ENCODE peak calls at places on chromosomes 7 and 10, in nine cellular contexts. R is PC-3, Y is WERI-Rb-1, J is Caco-2, E is tibial nerve, V is BJ, P is breast epithelium, Z is Panc1, D is cardiac fibroblast. W is an unnamed sample.

GRCh38 chr10:43086321-43086942 is 9.6 kb downstream of the RET start:
- DNase-seq in R (no peak), Y (no peak), J (no peak), E (no peak), V (no peak), P (no peak), Z (no peak), D (no peak), W (no peak)

GRCh38 chr7:143900230-143900766 is 1.7 kb downstream of the TCAF1 start:
- DNase-seq in R (peak; percentile 21), Y (no peak), J (peak; percentile 36), E (no peak), V (no peak), P (no peak), Z (peak; percentile 30), D (peak; percentile 46), W (peak; percentile 61)

GRCh38 chr7:129773871-129774270 is 162.4 kb downstream of the NRF1 start:
- DNase-seq in R (peak; percentile 43), Y (no peak), J (no peak), E (no peak), V (no peak), P (no peak), Z (no peak), D (no peak), W (no peak)

GRCh38 chr7:45147858-45148652 is 9.5 kb upstream of the RAMP3 start:
- DNase-seq in R (no peak), Y (no peak), J (no peak), E (no peak), V (no peak), P (no peak), Z (no peak), D (no peak), W (no peak)

GRCh38 chr10:71243756-71244637 is 31.6 kb downstream of the UNC5B start:
- DNase-seq in R (peak; percentile 29), Y (no peak), J (peak; percentile 55), E (peak; percentile 32), V (no peak), P (no peak), Z (no peak), D (peak; percentile 61), W (peak; percentile 90)

GRCh38 chr10:77837248-77837924 is 89.2 kb downstream of the DLG5 start:
- DNase-seq in R (peak; percentile 79), Y (peak; percentile 81), J (peak; percentile 28), E (peak; percentile 10), V (no peak), P (no peak), Z (no peak), D (peak; percentile 36), W (peak; percentile 75)

GRCh38 chr7:155198901-155199845 is 98.5 kb upstream of the INSIG1 start:
- DNase-seq in R (no peak), Y (no peak), J (no peak), E (no peak), V (no peak), P (no peak), Z (no peak), D (peak; percentile 74), W (peak; percentile 45)

GRCh38 chr7:88791891-88792290 is 3.6 kb downstream of the TEX47 start:
- DNase-seq in R (no peak), Y (no peak), J (no peak), E (no peak), V (no peak), P (no peak), Z (no peak), D (no peak), W (no peak)

GRCh38 chr10:18659784-18660561 is 742 bp downstream of the ARL5B start:
- DNase-seq in R (peak; percentile 63), Y (no peak), J (peak; percentile 78), E (no peak), V (no peak), P (peak; percentile 49), Z (no peak), D (peak; percentile 47), W (peak; percentile 93)

GRCh38 chr7:28607799-28608198 is 195.5 kb downstream of the CREB5 start:
- DNase-seq in R (no peak), Y (no peak), J (no peak), E (no peak), V (no peak), P (no peak), Z (no peak), D (no peak), W (no peak)

GRCh38 chr10:49803988-49804387 is 41.9 kb upstream of the OGDHL start:
- DNase-seq in R (peak; percentile 62), Y (no peak), J (no peak), E (no peak), V (no peak), P (no peak), Z (no peak), D (peak; percentile 3), W (peak; percentile 33)

DNA sequence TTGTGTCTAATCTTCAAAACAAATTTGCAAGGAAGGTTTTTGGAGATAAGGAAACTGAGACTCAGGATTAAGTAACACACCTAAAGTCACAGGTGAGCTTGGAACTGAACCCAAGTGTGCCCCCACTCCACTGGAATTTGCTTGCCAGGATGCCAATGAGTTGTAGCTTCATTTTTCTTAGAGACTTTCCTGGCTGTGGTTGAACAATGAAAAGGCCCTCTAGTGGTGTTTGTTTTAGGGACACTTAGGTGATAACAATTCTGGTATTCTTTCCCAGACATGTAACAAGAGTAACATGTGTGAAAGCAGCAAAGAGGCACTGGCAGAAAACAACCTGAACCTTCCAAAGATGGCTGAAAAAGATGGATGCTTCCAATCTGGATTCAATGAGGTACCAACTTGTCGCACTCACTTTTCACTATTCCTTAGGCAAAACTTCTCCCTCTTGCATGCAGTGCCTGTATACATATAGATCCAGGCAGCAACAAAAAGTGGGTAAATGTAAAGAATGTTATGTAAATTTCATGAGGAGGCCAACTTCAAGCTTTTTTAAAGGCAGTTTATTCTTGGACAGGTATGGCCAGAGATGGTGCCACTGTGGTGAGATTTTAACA is 1.5 kb downstream of the IL6 start:
- DNase-seq in R (peak; percentile 81), Y (no peak), J (peak; percentile 57), E (no peak), V (no peak), P (no peak), Z (no peak), D (peak; percentile 84), W (peak; percentile 64)
- TF ChIP-seq CTCF in R (peak; percentile 65), Y (peak; percentile 48), J (peak; percentile 49), E (peak; percentile 26), V (peak; percentile 58), P (no peak), Z (peak; percentile 79), D (peak; percentile 61), W (peak; percentile 63)

GRCh38 chr10:16242859-16243613 is 193.8 kb upstream of the PTER start:
- DNase-seq in R (no peak), Y (no peak), J (no peak), E (no peak), V (no peak), P (no peak), Z (no peak), D (no peak), W (no peak)

DNA sequence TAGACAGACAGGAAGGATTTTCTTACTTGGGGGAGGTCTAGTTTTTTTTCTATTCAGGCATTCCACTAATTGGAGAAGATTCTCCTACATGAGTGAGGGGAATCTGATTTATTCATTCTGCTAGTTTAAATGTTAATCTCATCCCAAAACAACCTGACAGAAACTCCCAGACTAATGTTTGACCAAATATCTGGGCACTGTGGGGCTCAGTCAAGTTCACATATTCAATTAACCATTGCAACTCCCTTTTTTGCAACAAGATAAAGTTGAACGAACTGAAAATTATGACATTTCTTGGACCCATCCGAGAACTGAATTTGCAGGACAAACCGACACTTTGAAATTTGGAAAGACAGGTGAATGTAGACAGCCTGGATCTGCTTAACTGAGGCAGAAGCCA is 194.4 kb upstream of the PTER start:
- DNase-seq in R (no peak), Y (no peak), J (no peak), E (no peak), V (no peak), P (no peak), Z (no peak), D (no peak), W (no peak)
- H3K4me3 ChIP-seq in R (no peak overlapping the region), Y (no peak overlapping the region), J (no peak overlapping the region), E (no peak overlapping the region), V (no peak overlapping the region), P (no peak overlapping the region), Z (no peak overlapping the region), D (no peak overlapping the region), W (no peak overlapping the region)

DNA sequence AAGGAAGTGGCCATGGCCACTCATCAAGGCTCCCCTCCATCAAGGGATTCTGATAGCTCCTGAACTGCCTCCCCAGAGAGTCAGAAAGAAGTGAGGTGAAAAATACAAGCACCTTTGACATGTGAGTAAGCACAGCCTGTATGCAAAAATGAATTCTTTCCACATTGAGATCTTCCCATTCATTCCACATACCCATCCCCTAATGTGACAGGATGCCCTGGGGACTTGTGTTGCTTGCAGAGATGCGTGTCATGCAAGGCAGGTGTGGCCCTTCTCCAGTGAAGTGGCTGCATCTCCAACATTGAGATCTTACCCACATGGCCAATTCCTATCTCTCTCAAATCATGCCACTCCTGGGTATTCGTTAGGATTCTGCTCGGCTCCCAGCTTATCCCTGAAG is 76.4 kb upstream of the ITPRID1 start:
- DNase-seq in R (peak; percentile 13), Y (no peak), J (no peak), E (no peak), V (no peak), P (no peak), Z (no peak), D (no peak), W (peak; percentile 30)
- TF ChIP-seq CTCF in R (no peak), Y (no peak), J (no peak), E (no peak), V (no peak), P (no peak), Z (no peak), D (no peak), W (no peak)

DNA sequence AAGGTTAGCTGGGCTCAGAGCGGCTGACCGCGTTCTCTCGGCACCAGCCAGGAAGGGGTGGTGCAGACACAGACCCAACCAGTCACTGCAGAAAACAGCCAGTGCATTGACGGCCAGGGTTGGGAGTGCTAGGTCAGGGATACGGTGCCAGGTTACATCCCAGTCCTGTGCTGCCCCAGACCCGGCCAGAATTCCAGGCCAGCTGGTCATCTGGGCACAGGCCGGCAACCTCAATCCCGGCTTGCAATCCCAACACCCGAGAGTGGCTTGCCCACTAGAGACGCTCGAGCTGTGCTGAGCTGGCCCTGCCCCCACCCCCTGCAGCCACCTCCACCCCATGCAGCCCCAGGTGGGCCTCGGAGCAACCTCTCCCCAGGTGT is 3.8 kb downstream of the PRAP1 start:
- DNase-seq in R (no peak), Y (no peak), J (no peak), E (no peak), V (no peak), P (no peak), Z (no peak), D (no peak), W (no peak)
- H3K4me3 ChIP-seq in R (no peak overlapping the region), Y (no peak overlapping the region), J (no peak overlapping the region), E (no peak overlapping the region), V (no peak overlapping the region), P (no peak overlapping the region), Z (no peak overlapping the region), D (no peak overlapping the region), W (no peak overlapping the region)

W was measured in epithelial cell of esophagus.